ENCODE peak calls at places on chromosome 14, in nine cellular contexts. A is uterus; M is stimulated activated CD4-positive, alpha-beta T cell treated with anti-CD3 and anti-CD28 coated beads, Interleukin-4, amount 100 ng/mL, for 48 hours; U is activated T-helper 1 cell treated with Interleukin-2 at 50 U/mL for 16 hours; C is cardiac muscle cell; E is upper lobe of right lung; L is HT1080; F is NCI-H524; O is stimulated activated CD8-positive, alpha-beta memory T cell treated with anti-CD3 and anti-CD28 coated beads, Interleukin-15, amount 100 ng/mL, for 24 hours. D is an unnamed sample.
A peak's percentile ranks its signal among the peaks of the same experiment; 100 is the strongest.

GRCh38 chr14:53515264-53515663 is 362.1 kb upstream of the DDHD1 start:
- DNase-seq in A (no peak), M (no peak), U (no peak), C (no peak), E (no peak), L (no peak), F (no peak), O (no peak), D (no peak)

GRCh38 chr14:36955376-36955775 is 217.0 kb downstream of the SLC25A21 start:
- DNase-seq in A (no peak), M (no peak), U (no peak), C (no peak), E (no peak), L (no peak), F (no peak), O (no peak), D (no peak)

GRCh38 chr14:48580692-48581091 is 905.3 kb upstream of the MDGA2 start:
- DNase-seq in A (no peak), M (no peak), U (no peak), C (no peak), E (no peak), L (no peak), F (no peak), O (no peak), D (no peak)

GRCh38 chr14:48429512-48429911 is 754.1 kb upstream of the MDGA2 start:
- DNase-seq in A (no peak), M (no peak), U (no peak), C (no peak), E (no peak), L (no peak), F (no peak), O (no peak), D (no peak)

GRCh38 chr14:75844486-75844885 is 137.3 kb downstream of the TGFB3 start:
- DNase-seq in A (no peak), M (no peak), U (no peak), C (no peak), E (no peak), L (no peak), F (no peak), O (no peak), D (no peak)

GRCh38 chr14:96134508-96134907 is 70.1 kb upstream of the BDKRB2 start:
- DNase-seq in A (no peak), M (no peak), U (no peak), C (peak; percentile 34), E (no peak), L (no peak), F (no peak), O (no peak), D (no peak)

GRCh38 chr14:54529811-54530210 is 20.1 kb downstream of the CGRRF1 start:
- DNase-seq in A (no peak), M (no peak), U (no peak), C (peak; percentile 59), E (no peak), L (peak; percentile 40), F (no peak), O (no peak), D (no peak)

GRCh38 chr14:60643443-60644402 is 5.6 kb downstream of the SIX1 start:
- DNase-seq in A (no peak), M (no peak), U (no peak), C (no peak), E (no peak), L (no peak), F (no peak), O (no peak), D (no peak)

GRCh38 chr14:104109731-104110361 is 24.3 kb downstream of the ASPG start:
- DNase-seq in A (no peak), M (no peak), U (no peak), C (no peak), E (peak; percentile 61), L (no peak), F (no peak), O (no peak), D (no peak)

GRCh38 chr14:55440385-55440784 is at the start of gene TBPL2:
- DNase-seq in A (no peak), M (no peak), U (no peak), C (peak; percentile 29), E (no peak), L (no peak), F (no peak), O (no peak), D (no peak)

GRCh38 chr14:94036328-94037167 is 10.4 kb downstream of the OTUB2 start:
- DNase-seq in A (peak; percentile 62), M (peak; percentile 79), U (peak; percentile 54), C (peak; percentile 78), E (peak; percentile 75), L (peak; percentile 83), F (peak; percentile 67), O (peak; percentile 47), D (peak; percentile 56)

GRCh38 chr14:36254020-36254614 is 66.3 kb downstream of the MBIP start:
- DNase-seq in A (no peak), M (no peak), U (no peak), C (peak; percentile 4), E (no peak), L (peak; percentile 26), F (peak; percentile 27), O (no peak), D (no peak)

GRCh38 chr14:24275524-24276139 is 4.2 kb upstream of the RABGGTA start:
- DNase-seq in A (no peak), M (no peak), U (no peak), C (no peak), E (no peak), L (no peak), F (no peak), O (no peak), D (no peak)

GRCh38 chr14:48005986-48006385 is 330.6 kb upstream of the MDGA2 start:
- DNase-seq in A (no peak), M (no peak), U (no peak), C (no peak), E (no peak), L (no peak), F (no peak), O (no peak), D (no peak)

GRCh38 chr14:34489324-34489723 is 27.3 kb upstream of the SPTSSA start:
- DNase-seq in A (no peak), M (no peak), U (no peak), C (no peak), E (no peak), L (no peak), F (no peak), O (no peak), D (no peak)

GRCh38 chr14:50362791-50363733 is 33.6 kb downstream of the CDKL1 start:
- DNase-seq in A (no peak), M (peak; percentile 18), U (no peak), C (peak; percentile 16), E (no peak), L (no peak), F (no peak), O (no peak), D (no peak)

GRCh38 chr14:54166049-54166950 is 209.7 kb upstream of the BMP4 start:
- DNase-seq in A (no peak), M (no peak), U (no peak), C (no peak), E (no peak), L (peak; percentile 58), F (no peak), O (no peak), D (no peak)

GRCh38 chr14:75125617-75126016 is 1.2 kb downstream of the NEK9 start:
- DNase-seq in A (no peak), M (no peak), U (no peak), C (peak; percentile 75), E (no peak), L (peak; percentile 44), F (no peak), O (no peak), D (no peak)

GRCh38 chr14:59427653-59428578 is 37.3 kb downstream of the GPR135 start:
- DNase-seq in A (peak; percentile 67), M (no peak), U (no peak), C (peak; percentile 69), E (no peak), L (no peak), F (no peak), O (no peak), D (no peak)

GRCh38 chr14:50023671-50024490 is 92.5 kb downstream of the VCPKMT start:
- DNase-seq in A (peak; percentile 50), M (no peak), U (no peak), C (peak; percentile 67), E (no peak), L (peak; percentile 91), F (no peak), O (no peak), D (no peak)

GRCh38 chr14:53399057-53399456 is 245.9 kb upstream of the DDHD1 start:
- DNase-seq in A (no peak), M (no peak), U (no peak), C (peak; percentile 39), E (no peak), L (peak; percentile 78), F (peak; percentile 13), O (no peak), D (no peak)

GRCh38 chr14:96797943-96798349 is 764 bp downstream of the VRK1 start:
- DNase-seq in A (no peak), M (no peak), U (no peak), C (no peak), E (no peak), L (peak; percentile 23), F (peak; percentile 42), O (peak; percentile 2), D (no peak)

GRCh38 chr14:94356379-94357056 is 31.9 kb downstream of the SERPINA1 start:
- DNase-seq in A (no peak), M (no peak), U (no peak), C (no peak), E (no peak), L (no peak), F (no peak), O (no peak), D (no peak)

GRCh38 chr14:22433059-22433458 is 156.0 kb downstream of the DAD1 start:
- DNase-seq in A (no peak), M (no peak), U (no peak), C (no peak), E (no peak), L (no peak), F (no peak), O (no peak), D (no peak)

GRCh38 chr14:30214456-30215090 is 286.9 kb upstream of the PRKD1 start:
- DNase-seq in A (no peak), M (no peak), U (no peak), C (peak; percentile 89), E (no peak), L (peak; percentile 52), F (peak; percentile 78), O (no peak), D (no peak)

GRCh38 chr14:105577339-105577861 is 51.0 kb downstream of the TMEM121 start:
- DNase-seq in A (no peak), M (no peak), U (no peak), C (no peak), E (peak; percentile 39), L (no peak), F (no peak), O (no peak), D (no peak)

GRCh38 chr14:103625361-103626095 is 3.5 kb upstream of the KLC1 start:
- DNase-seq in A (no peak), M (no peak), U (peak; percentile 17), C (no peak), E (no peak), L (no peak), F (no peak), O (no peak), D (no peak)

GRCh38 chr14:50272498-50272897 is 39.5 kb downstream of the L2HGDH start:
- DNase-seq in A (no peak), M (no peak), U (no peak), C (no peak), E (no peak), L (peak; percentile 5), F (no peak), O (no peak), D (no peak)